ENCODE peak calls at places on chromosomes 7 and 10, in six cellular contexts. V is kidney tubule cell; S is left lung; P is AG09309; C is hippocampal formation; D is activated CD8-positive, alpha-beta memory T cell treated with anti-CD3 and anti-CD28 coated beads, Interleukin-2, amount 50 U/mL, for 4 hours. F is an unnamed sample.
A peak's percentile ranks its signal among the peaks of the same experiment; 100 is the strongest.

GRCh38 chr7:47574473-47575328 is 7.2 kb downstream of the TNS3 start:
- DNase-seq in V (peak; percentile 70), S (peak; percentile 70), C (peak; percentile 27), D (no peak), P (no peak), F (no peak)

GRCh38 chr7:17105701-17106100 is 192.8 kb upstream of the AHR start:
- DNase-seq in D (no peak), V (no peak), S (no peak), C (no peak), P (no peak), F (no peak)

GRCh38 chr10:132679217-132679595 is 106.7 kb downstream of the NKX6-2 start:
- DNase-seq in P (no peak), D (peak; percentile 5), V (no peak), S (peak; percentile 21), C (no peak), F (no peak)

GRCh38 chr10:81428456-81429134 is 446.4 kb upstream of the NRG3 start:
- DNase-seq in D (no peak), V (no peak), C (no peak), P (no peak), S (no peak), F (no peak)

GRCh38 chr7:9889557-9889956 is 1084.1 kb upstream of the PHF14 start:
- DNase-seq in V (no peak), S (peak; percentile 72), C (no peak), D (no peak), P (no peak), F (no peak)

GRCh38 chr7:51607447-51607846 is 290.8 kb upstream of the COBL start:
- DNase-seq in S (no peak), P (no peak), V (no peak), C (no peak), D (no peak), F (no peak)

GRCh38 chr7:54069843-54070242 is 472.3 kb upstream of the VSTM2A start:
- DNase-seq in P (no peak), V (no peak), D (no peak), C (no peak), S (no peak), F (no peak)

GRCh38 chr7:45224832-45225231 is 67.2 kb downstream of the RAMP3 start:
- DNase-seq in P (no peak), S (no peak), C (no peak), V (no peak), D (no peak), F (no peak)

GRCh38 chr10:111297351-111297848 is 220.6 kb downstream of the ADRA2A start:
- DNase-seq in P (no peak), D (no peak), S (no peak), C (no peak), V (no peak), F (no peak)

GRCh38 chr7:35254496-35255416 is 856 bp upstream of the TBX20 start:
- DNase-seq in C (no peak), S (no peak), D (no peak), V (no peak), P (no peak), F (no peak)

GRCh38 chr7:157558061-157558460 is 221.3 kb downstream of the DNAJB6 start:
- DNase-seq in S (peak; percentile 13), P (no peak), V (no peak), C (no peak), D (peak; percentile 2), F (no peak)

GRCh38 chr10:99859585-99859984 is 77.1 kb downstream of the ABCC2 start:
- DNase-seq in P (no peak), V (peak; percentile 13), C (no peak), D (no peak), S (no peak), F (peak; percentile 26)

GRCh38 chr7:94374231-94374630 is 20.5 kb upstream of the COL1A2 start:
- DNase-seq in V (peak; percentile 44), S (peak; percentile 81), P (peak; percentile 90), C (no peak), D (no peak), F (peak; percentile 17)

GRCh38 chr7:22542669-22543068 is 42.7 kb upstream of the STEAP1B start:
- DNase-seq in P (no peak), D (no peak), V (no peak), S (no peak), C (no peak), F (no peak)

GRCh38 chr10:97718659-97719142 is 5.2 kb downstream of the MARVELD1 start:
- DNase-seq in P (no peak), V (peak; percentile 90), C (no peak), S (peak; percentile 82), D (no peak), F (peak; percentile 95)

GRCh38 chr7:47465191-47465590 is 116.7 kb downstream of the TNS3 start:
- DNase-seq in P (no peak), S (no peak), D (no peak), C (no peak), V (no peak), F (no peak)